ENCODE peak calls at places on chromosomes 13 and 19, in six cellular contexts. Q is HepG2, W is A549, L is GM12878, X is K562, C is endothelial cell of umbilical vein. A is an unnamed sample.

GRCh38 chr13:48236528-48237353 is 3.7 kb downstream of the ITM2B start:
- DNase-seq in W (no peak), X (no peak), C (peak), L (no peak), Q (no peak), A (peak)

GRCh38 chr19:850221-850978 is 1.7 kb upstream of the ELANE start:
- DNase-seq in L (no peak), X (peak), Q (no peak), W (peak), C (no peak), A (peak)

GRCh38 chr19:17755977-17756670 is 4.8 kb downstream of the FCHO1 start:
- DNase-seq in Q (no peak), X (peak), C (no peak), L (peak), W (peak), A (peak)

GRCh38 chr13:40389081-40389641 is 277.3 kb downstream of the FOXO1 start:
- DNase-seq in X (no peak), Q (no peak), C (no peak), L (peak), W (no peak), A (peak)

GRCh38 chr13:71712988-71713653 is 153.9 kb downstream of the DACH1 start:
- DNase-seq in C (peak), Q (peak), X (no peak), L (no peak), W (no peak), A (peak)

GRCh38 chr13:35675651-35676050 is 199.2 kb upstream of the MAB21L1 start:
- DNase-seq in L (no peak), X (no peak), W (no peak), C (no peak), Q (no peak), A (no peak)

GRCh38 chr13:41291246-41291645 is 19.8 kb upstream of the NAA16 start:
- DNase-seq in X (no peak), Q (no peak), L (no peak), W (no peak), C (no peak), A (no peak)

GRCh38 chr13:28704919-28705318 is 13.9 kb downstream of the SLC46A3 start:
- DNase-seq in W (no peak), C (no peak), L (no peak), X (no peak), Q (no peak), A (no peak)

GRCh38 chr19:42242512-42243409 is at the start of gene GSK3A:
- DNase-seq in X (peak), C (peak), Q (peak), W (peak), L (peak), A (peak)

GRCh38 chr13:110652231-110652730 is 36.9 kb downstream of the NAXD start:
- DNase-seq in W (no peak), C (no peak), Q (no peak), L (no peak), X (no peak), A (no peak)

GRCh38 chr19:15841875-15842569 is 26.6 kb upstream of the OR10H1 start:
- DNase-seq in W (no peak), L (no peak), C (no peak), X (peak), Q (no peak), A (peak)

GRCh38 chr13:35699181-35699580 is 222.7 kb upstream of the MAB21L1 start:
- DNase-seq in W (no peak), L (no peak), C (no peak), X (no peak), Q (no peak), A (no peak)

GRCh38 chr19:35206379-35206778 is 22.2 kb downstream of the FAM187B start:
- DNase-seq in L (peak), Q (no peak), W (no peak), C (no peak), X (no peak), A (no peak)

GRCh38 chr19:50632151-50632835 is 7.4 kb downstream of the SYT3 start:
- DNase-seq in C (no peak), L (no peak), W (no peak), X (peak), Q (no peak), A (no peak)

GRCh38 chr19:2329528-2329927 is 1.0 kb downstream of the SPPL2B start:
- DNase-seq in L (no peak), C (no peak), X (no peak), Q (no peak), W (no peak), A (no peak)

GRCh38 chr19:50341091-50341564 is 12.0 kb upstream of the KCNC3 start:
- DNase-seq in Q (no peak), C (no peak), X (no peak), L (peak), W (no peak), A (peak)

GRCh38 chr19:6181119-6181518 is 45.7 kb downstream of the ACSBG2 start:
- DNase-seq in C (no peak), Q (no peak), L (no peak), W (no peak), X (no peak), A (no peak)

GRCh38 chr13:101127741-101128353 is 288.5 kb downstream of the NALCN start:
- DNase-seq in X (peak), C (peak), L (no peak), Q (peak), W (peak), A (peak)

GRCh38 chr19:37905936-37906867 is at the start of gene WDR87:
- DNase-seq in Q (peak), W (peak), L (no peak), C (no peak), X (peak), A (peak)

GRCh38 chr19:39052243-39052746 is 19.9 kb upstream of the FBXO27 start:
- DNase-seq in X (peak), L (no peak), Q (peak), C (peak), W (peak), A (peak)

GRCh38 chr19:47035127-47035494 is 13.3 kb downstream of the TMEM160 start:
- DNase-seq in W (peak), L (no peak), C (no peak), Q (no peak), X (peak), A (peak)

GRCh38 chr19:15178629-15179308 is 22.0 kb downstream of the NOTCH3 start:
- DNase-seq in W (no peak), Q (no peak), L (no peak), X (peak), C (no peak), A (no peak)

GRCh38 chr13:59690857-59691500 is 472.7 kb downstream of the DIAPH3 start:
- DNase-seq in L (no peak), W (no peak), Q (peak), C (no peak), X (no peak), A (peak)

GRCh38 chr13:24220086-24220703 is 59.7 kb downstream of the SPATA13 start:
- DNase-seq in X (peak), L (no peak), W (peak), Q (peak), C (peak), A (peak)

GRCh38 chr19:1422943-1423342 is 15.3 kb upstream of the RPS15 start:
- DNase-seq in W (no peak), Q (no peak), C (no peak), L (no peak), X (no peak), A (no peak)

GRCh38 chr19:5045015-5045414 is 76.1 kb downstream of the KDM4B start:
- DNase-seq in W (no peak), X (no peak), C (no peak), Q (no peak), L (no peak), A (no peak)

GRCh38 chr13:47904891-47905290 is 96.2 kb downstream of the SUCLA2 start:
- DNase-seq in Q (no peak), C (peak), W (no peak), X (no peak), L (no peak), A (no peak)

GRCh38 chr13:31725841-31726240 is 13.5 kb upstream of the RXFP2 start:
- DNase-seq in W (no peak), Q (no peak), X (no peak), L (no peak), C (no peak), A (no peak)

GRCh38 chr19:33295621-33296472 is 6.5 kb downstream of the CEBPA start:
- DNase-seq in C (no peak), X (no peak), L (no peak), W (no peak), Q (no peak), A (no peak)

GRCh38 chr19:49559928-49560327 is 20.4 kb downstream of the NOSIP start:
- DNase-seq in X (no peak), W (no peak), L (no peak), Q (no peak), C (no peak), A (no peak)

GRCh38 chr19:5985098-5985783 is 7.3 kb upstream of the RANBP3 start:
- DNase-seq in W (no peak), X (peak), Q (no peak), C (peak), L (no peak), A (no peak)

GRCh38 chr19:28500982-28501633 is 711.8 kb downstream of the UQCRFS1 start:
- DNase-seq in W (no peak), L (no peak), C (no peak), X (no peak), Q (no peak), A (no peak)

GRCh38 chr13:35448465-35448864 is 28.0 kb downstream of the MAB21L1 start:
- DNase-seq in Q (no peak), W (no peak), L (no peak), X (no peak), C (no peak), A (no peak)

GRCh38 chr13:100098445-100099116 is 9.7 kb downstream of the PCCA start:
- DNase-seq in X (no peak), W (no peak), Q (no peak), L (no peak), C (no peak), A (no peak)
- TF ChIP-seq MAX in X (no peak), W (no peak), Q (no peak), L (no peak), C (no peak), A (no peak)

GRCh38 chr19:11843741-11844140 is 4.8 kb upstream of the ZNF439 start:
- DNase-seq in C (no peak), Q (no peak), W (no peak), X (no peak), L (no peak), A (no peak)
- TF ChIP-seq MYC in C (no peak), Q (no peak), W (no peak), X (no peak), L (no peak), A (no peak)

DNA sequence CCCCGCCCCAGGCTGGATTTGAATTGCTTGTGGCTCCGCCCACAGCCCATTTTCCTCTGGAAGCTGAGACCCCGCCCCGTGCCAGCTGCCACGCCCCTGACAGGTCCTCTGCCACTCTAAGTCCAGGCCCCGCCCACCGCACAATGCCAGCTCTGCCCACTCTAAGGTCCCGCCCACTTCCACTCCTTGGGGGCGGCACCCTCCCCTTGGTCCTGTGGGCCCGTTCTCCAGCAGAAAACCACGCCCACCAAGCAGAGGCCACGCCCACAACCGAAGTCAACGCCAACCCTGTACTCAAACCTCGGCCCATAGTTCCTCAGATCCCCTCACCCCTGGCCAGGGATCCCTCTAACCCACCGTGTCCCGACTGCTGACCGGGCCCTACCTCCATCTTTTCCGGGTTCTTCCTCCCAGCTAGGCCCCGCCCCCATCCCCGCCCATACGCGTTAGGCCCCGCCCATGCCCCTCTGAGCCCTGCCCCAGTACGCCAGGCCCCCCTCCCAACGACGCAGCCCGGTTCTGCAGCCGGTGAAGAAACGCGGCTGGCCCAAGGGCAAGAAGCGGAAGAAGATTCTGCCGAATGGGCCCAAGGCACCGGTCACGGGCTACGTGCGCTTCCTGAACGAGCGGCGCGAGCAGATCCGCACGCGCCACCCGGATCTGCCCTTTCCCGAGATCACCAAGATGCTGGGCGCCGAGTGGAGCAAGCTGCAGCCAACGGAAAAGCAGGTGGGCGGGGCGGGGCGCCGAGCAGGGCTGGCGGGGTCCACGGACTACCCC is 1.3 kb downstream of the HMG20B start:
- DNase-seq in X (peak), C (peak), L (peak), W (peak), Q (peak), A (peak)
- H3K4me3 ChIP-seq in X (peak), C (peak), L (peak), W (peak), Q (peak), A (peak)

GRCh38 chr13:43787998-43788397 is 1.2 kb upstream of the ENOX1 start:
- DNase-seq in C (peak), Q (no peak), W (peak), L (no peak), X (no peak), A (no peak)
- TF ChIP-seq MAX in C (no peak), Q (no peak), W (no peak), L (no peak), X (no peak), A (no peak)

GRCh38 chr13:112638157-112638750 is 50.3 kb upstream of the TUBGCP3 start:
- DNase-seq in X (no peak), C (no peak), L (no peak), W (no peak), Q (no peak), A (no peak)
- TF ChIP-seq MYC in X (no peak), C (no peak), L (no peak), W (no peak), Q (no peak), A (no peak)

A was measured in NB4.